ENCODE peak calls at places on chromosome 21, in four cellular contexts. One of them, this sample, is unnamed.
A peak's percentile ranks its signal among the peaks of the same experiment; 100 is the strongest.

GRCh38 chr21:41801256-41801655 is 34.4 kb upstream of the RIPK4 start:
- DNase-seq in PC-3: no peak
- DNase-seq in fibroblast of lung: no peak
- DNase-seq in K562: no peak
- DNase-seq in this sample: no peak

GRCh38 chr21:33948096-33948950 is 32.7 kb upstream of the ATP5PO start:
- DNase-seq in fibroblast of lung: peak; percentile 62
- DNase-seq in K562: peak; percentile 44
- DNase-seq in PC-3: peak; percentile 78
- DNase-seq in this sample: peak; percentile 85

GRCh38 chr21:36200089-36200561 is 43.5 kb downstream of the DOP1B start:
- DNase-seq in fibroblast of lung: no peak
- DNase-seq in K562: no peak
- DNase-seq in PC-3: no peak
- DNase-seq in this sample: no peak

GRCh38 chr21:33939224-33939623 is 23.6 kb upstream of the ATP5PO start:
- DNase-seq in fibroblast of lung: no peak
- DNase-seq in K562: no peak
- DNase-seq in PC-3: no peak
- DNase-seq in this sample: no peak

GRCh38 chr21:32094792-32095191 is 184.1 kb downstream of the MIS18A start:
- DNase-seq in K562: no peak
- DNase-seq in fibroblast of lung: peak; percentile 16
- DNase-seq in PC-3: peak; percentile 12
- DNase-seq in this sample: no peak

GRCh38 chr21:36569511-36569910 is 89.6 kb upstream of the CLDN14 start:
- DNase-seq in K562: no peak
- DNase-seq in fibroblast of lung: no peak
- DNase-seq in PC-3: no peak
- DNase-seq in this sample: no peak

GRCh38 chr21:36571556-36571955 is 91.6 kb upstream of the CLDN14 start:
- DNase-seq in K562: no peak
- DNase-seq in PC-3: no peak
- DNase-seq in fibroblast of lung: no peak
- DNase-seq in this sample: no peak

GRCh38 chr21:33894736-33895288 is 20.8 kb downstream of the ATP5PO start:
- DNase-seq in fibroblast of lung: peak; percentile 89
- DNase-seq in K562: peak; percentile 87
- DNase-seq in PC-3: peak; percentile 90
- DNase-seq in this sample: peak; percentile 89

GRCh38 chr21:18147678-18148077 is 97.0 kb upstream of the CHODL start:
- DNase-seq in fibroblast of lung: no peak
- DNase-seq in PC-3: peak; percentile 9
- DNase-seq in K562: no peak
- DNase-seq in this sample: no peak

GRCh38 chr21:41576010-41576615 is 68.2 kb upstream of the TMPRSS2 start:
- DNase-seq in K562: no peak
- DNase-seq in PC-3: no peak
- DNase-seq in fibroblast of lung: no peak
- DNase-seq in this sample: no peak

GRCh38 chr21:37041706-37042271 is 31.1 kb downstream of the PIGP start:
- DNase-seq in PC-3: no peak
- DNase-seq in fibroblast of lung: no peak
- DNase-seq in K562: no peak
- DNase-seq in this sample: peak; percentile 58

GRCh38 chr21:41623945-41624344 is 116.0 kb upstream of the TMPRSS2 start:
- DNase-seq in K562: no peak
- DNase-seq in fibroblast of lung: no peak
- DNase-seq in PC-3: no peak
- DNase-seq in this sample: no peak

GRCh38 chr21:23968008-23968407 is 1639.3 kb downstream of the MRPL39 start:
- DNase-seq in PC-3: no peak
- DNase-seq in K562: no peak
- DNase-seq in fibroblast of lung: no peak
- DNase-seq in this sample: no peak

GRCh38 chr21:31351438-31351837 is 7.4 kb upstream of the TIAM1 start:
- DNase-seq in fibroblast of lung: peak; percentile 67
- DNase-seq in PC-3: peak; percentile 94
- DNase-seq in K562: no peak
- DNase-seq in this sample: no peak

GRCh38 chr21:32712043-32712442 is 15.8 kb downstream of the SYNJ1 start:
- DNase-seq in K562: no peak
- DNase-seq in PC-3: no peak
- DNase-seq in fibroblast of lung: peak; percentile 15
- DNase-seq in this sample: no peak

GRCh38 chr21:31530918-31531705 is 128.4 kb upstream of the SOD1 start:
- DNase-seq in K562: no peak
- DNase-seq in fibroblast of lung: no peak
- DNase-seq in PC-3: peak; percentile 57
- DNase-seq in this sample: no peak

GRCh38 chr21:33455858-33456446 is 23.8 kb downstream of the TMEM50B start:
- DNase-seq in fibroblast of lung: no peak
- DNase-seq in PC-3: no peak
- DNase-seq in K562: no peak
- DNase-seq in this sample: no peak

GRCh38 chr21:26939532-26940181 is 27.2 kb downstream of the ADAMTS5 start:
- DNase-seq in K562: no peak
- DNase-seq in fibroblast of lung: peak; percentile 50
- DNase-seq in PC-3: peak; percentile 2
- DNase-seq in this sample: no peak

GRCh38 chr21:24716306-24716918 is 890.9 kb downstream of the MRPL39 start:
- DNase-seq in K562: no peak
- DNase-seq in fibroblast of lung: no peak
- DNase-seq in PC-3: no peak
- DNase-seq in this sample: no peak

DNA sequence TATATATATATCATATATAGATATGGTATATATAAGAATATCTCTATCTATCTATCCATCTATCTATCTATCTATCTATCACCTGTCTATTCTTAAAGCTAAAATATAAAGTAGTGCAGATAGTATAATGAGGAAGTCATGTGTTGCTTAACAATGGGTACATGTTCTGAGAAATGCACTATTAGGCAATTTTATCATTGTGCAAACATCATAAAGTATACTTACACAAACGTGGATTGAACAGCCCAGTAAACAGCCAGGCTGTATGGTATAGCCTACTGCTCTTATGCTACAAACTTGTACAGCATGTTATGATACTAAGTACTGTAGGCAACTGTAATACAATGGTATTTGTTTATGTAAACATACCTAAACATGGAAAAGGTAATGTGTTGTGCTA is 621.0 kb upstream of the NCAM2 start:
- DNase-seq in PC-3: no peak
- DNase-seq in K562: no peak
- DNase-seq in fibroblast of lung: no peak
- DNase-seq in this sample: no peak
- H3K27ac ChIP-seq in PC-3: no peak overlapping the region
- H3K27ac ChIP-seq in K562: no peak overlapping the region
- H3K27ac ChIP-seq in fibroblast of lung: no peak overlapping the region
- H3K27ac ChIP-seq in this sample: no peak overlapping the region

GRCh38 chr21:44943686-44944550 is 4.1 kb downstream of the SLX9 start:
- DNase-seq in fibroblast of lung: no peak
- DNase-seq in K562: no peak
- DNase-seq in PC-3: no peak
- DNase-seq in this sample: no peak
- H3K79me2 ChIP-seq in fibroblast of lung: peaks cover 25% of the 10 kb centered on the region
- H3K79me2 ChIP-seq in K562: peaks cover 95% of the 10 kb centered on the region
- H3K79me2 ChIP-seq in PC-3: peaks cover 99% of the 10 kb centered on the region
- H3K79me2 ChIP-seq in this sample: peaks cover 75% of the 10 kb centered on the region

DNA sequence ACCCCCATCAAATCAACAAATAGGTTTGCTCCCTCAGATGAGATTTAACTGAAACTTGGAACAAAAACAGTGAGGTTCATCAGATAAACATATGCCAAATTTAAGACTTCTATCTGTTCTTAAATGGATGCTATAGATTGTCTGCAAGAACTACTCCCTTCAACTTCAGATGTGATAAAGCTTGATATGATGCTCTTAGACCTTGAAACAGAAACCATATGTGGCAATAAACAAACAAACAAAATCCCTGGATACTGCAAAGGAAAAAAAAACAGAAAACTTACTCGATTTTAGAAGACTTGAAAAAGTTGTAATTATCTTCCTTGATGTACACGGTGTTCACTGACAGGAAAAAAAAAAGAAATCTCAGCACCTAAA is 286.1 kb upstream of the USP25 start:
- DNase-seq in fibroblast of lung: no peak
- DNase-seq in K562: no peak
- DNase-seq in PC-3: no peak
- DNase-seq in this sample: no peak
- H3K27ac ChIP-seq in fibroblast of lung: no peak overlapping the region
- H3K27ac ChIP-seq in K562: no peak overlapping the region
- H3K27ac ChIP-seq in PC-3: no peak overlapping the region
- H3K27ac ChIP-seq in this sample: no peak overlapping the region

DNA sequence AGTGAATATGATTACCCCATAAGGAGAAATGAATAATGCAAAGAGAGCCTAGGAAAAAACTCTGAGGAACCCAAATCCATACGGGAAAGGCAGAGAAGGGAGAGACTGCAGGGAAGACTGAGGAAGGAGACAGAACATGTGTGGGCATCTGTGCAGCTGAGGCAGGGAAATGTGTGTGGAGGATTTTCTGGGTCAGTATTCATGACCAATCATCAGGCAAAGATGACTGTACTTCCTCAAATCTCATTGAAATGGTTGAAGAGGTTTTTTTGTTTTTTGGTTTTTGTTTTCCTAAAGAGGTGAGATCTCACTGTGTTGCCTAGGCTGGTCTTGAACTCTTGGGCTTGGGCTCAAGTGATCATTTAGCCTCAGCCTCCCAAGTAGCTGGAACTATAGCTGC is 15.7 kb downstream of the DIP2A start:
- DNase-seq in PC-3: no peak
- DNase-seq in K562: no peak
- DNase-seq in fibroblast of lung: no peak
- DNase-seq in this sample: no peak
- H3K79me2 ChIP-seq in PC-3: no peaks in the 10 kb centered on the region
- H3K79me2 ChIP-seq in K562: peaks cover 4% of the 10 kb centered on the region
- H3K79me2 ChIP-seq in fibroblast of lung: peaks cover 7% of the 10 kb centered on the region
- H3K79me2 ChIP-seq in this sample: peaks cover 19% of the 10 kb centered on the region

DNA sequence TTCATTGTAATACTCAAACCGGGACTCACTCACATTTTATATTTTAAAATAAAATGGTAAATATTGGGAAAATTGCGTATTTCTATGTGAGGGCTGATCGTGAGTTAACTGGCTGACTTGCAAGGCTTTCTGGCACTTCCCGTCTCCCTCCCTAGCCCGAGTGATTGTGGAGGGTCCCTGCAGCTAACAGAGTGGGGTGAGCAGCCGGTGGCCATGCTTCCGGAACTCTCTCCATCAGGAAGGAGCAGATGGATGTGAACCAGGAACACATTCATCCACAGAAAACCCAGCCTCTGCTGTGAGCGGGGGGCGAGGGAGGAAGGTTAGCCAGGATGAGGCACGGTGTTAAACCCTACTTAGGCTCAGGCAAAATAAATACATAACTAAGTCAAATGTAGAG is 96.8 kb downstream of the ERG start:
- DNase-seq in fibroblast of lung: no peak
- DNase-seq in PC-3: no peak
- DNase-seq in K562: no peak
- DNase-seq in this sample: no peak
- H3K27ac ChIP-seq in fibroblast of lung: no peak overlapping the region
- H3K27ac ChIP-seq in PC-3: no peak overlapping the region
- H3K27ac ChIP-seq in K562: no peak overlapping the region
- H3K27ac ChIP-seq in this sample: no peak overlapping the region

GRCh38 chr21:28884976-28885852 is 107.5 kb downstream of the LTN1 start:
- DNase-seq in PC-3: peak; percentile 96
- DNase-seq in K562: peak; percentile 97
- DNase-seq in fibroblast of lung: peak; percentile 94
- DNase-seq in this sample: peak; percentile 89

GRCh38 chr21:28884481-28884880 is 108.2 kb downstream of the LTN1 start:
- DNase-seq in K562: peak; percentile 39
- DNase-seq in PC-3: peak; percentile 23
- DNase-seq in fibroblast of lung: peak; percentile 16
- DNase-seq in this sample: no peak

GRCh38 chr21:28882345-28882744 is 110.3 kb downstream of the LTN1 start:
- DNase-seq in fibroblast of lung: no peak
- DNase-seq in K562: no peak
- DNase-seq in PC-3: no peak
- DNase-seq in this sample: no peak

GRCh38 chr21:28885853-28886177 is 106.9 kb downstream of the LTN1 start:
- DNase-seq in K562: peak; percentile 11
- DNase-seq in PC-3: no peak
- DNase-seq in fibroblast of lung: no peak
- DNase-seq in this sample: no peak

GRCh38 chr21:28883931-28884330 is 108.7 kb downstream of the LTN1 start:
- DNase-seq in K562: peak; percentile 16
- DNase-seq in PC-3: no peak
- DNase-seq in fibroblast of lung: no peak
- DNase-seq in this sample: no peak
- H3K79me2 ChIP-seq in K562: peaks cover 15% of the 10 kb centered on the region
- H3K79me2 ChIP-seq in PC-3: peaks cover 10% of the 10 kb centered on the region
- H3K79me2 ChIP-seq in fibroblast of lung: no peaks in the 10 kb centered on the region
- H3K79me2 ChIP-seq in this sample: peaks cover 5% of the 10 kb centered on the region

GRCh38 chr21:46555678-46556077 is 49.2 kb downstream of the S100B start:
- DNase-seq in K562: no peak
- DNase-seq in fibroblast of lung: no peak
- DNase-seq in PC-3: no peak
- DNase-seq in this sample: no peak
- H3K27ac ChIP-seq in K562: no peak overlapping the region
- H3K27ac ChIP-seq in fibroblast of lung: no peak overlapping the region
- H3K27ac ChIP-seq in PC-3: no peak overlapping the region
- H3K27ac ChIP-seq in this sample: no peak overlapping the region

GRCh38 chr21:42858957-42859890 is 20.1 kb downstream of the WDR4 start:
- DNase-seq in K562: no peak
- DNase-seq in PC-3: no peak
- DNase-seq in fibroblast of lung: no peak
- DNase-seq in this sample: no peak

GRCh38 chr21:42855937-42856335 is 23.4 kb downstream of the WDR4 start:
- DNase-seq in PC-3: no peak
- DNase-seq in K562: no peak
- DNase-seq in fibroblast of lung: no peak
- DNase-seq in this sample: no peak

GRCh38 chr21:42855143-42855936 is 24.0 kb downstream of the WDR4 start:
- DNase-seq in K562: no peak
- DNase-seq in PC-3: no peak
- DNase-seq in fibroblast of lung: no peak
- DNase-seq in this sample: no peak

GRCh38 chr21:42858185-42858847 is 21.0 kb downstream of the WDR4 start:
- DNase-seq in K562: no peak
- DNase-seq in PC-3: no peak
- DNase-seq in fibroblast of lung: no peak
- DNase-seq in this sample: no peak

GRCh38 chr21:42857216-42857615 is 22.1 kb downstream of the WDR4 start:
- DNase-seq in K562: no peak
- DNase-seq in fibroblast of lung: no peak
- DNase-seq in PC-3: no peak
- DNase-seq in this sample: no peak
- H3K79me2 ChIP-seq in K562: peaks cover 48% of the 10 kb centered on the region
- H3K79me2 ChIP-seq in fibroblast of lung: peaks cover 3% of the 10 kb centered on the region
- H3K79me2 ChIP-seq in PC-3: peaks cover 48% of the 10 kb centered on the region
- H3K79me2 ChIP-seq in this sample: peaks cover 9% of the 10 kb centered on the region

DNA sequence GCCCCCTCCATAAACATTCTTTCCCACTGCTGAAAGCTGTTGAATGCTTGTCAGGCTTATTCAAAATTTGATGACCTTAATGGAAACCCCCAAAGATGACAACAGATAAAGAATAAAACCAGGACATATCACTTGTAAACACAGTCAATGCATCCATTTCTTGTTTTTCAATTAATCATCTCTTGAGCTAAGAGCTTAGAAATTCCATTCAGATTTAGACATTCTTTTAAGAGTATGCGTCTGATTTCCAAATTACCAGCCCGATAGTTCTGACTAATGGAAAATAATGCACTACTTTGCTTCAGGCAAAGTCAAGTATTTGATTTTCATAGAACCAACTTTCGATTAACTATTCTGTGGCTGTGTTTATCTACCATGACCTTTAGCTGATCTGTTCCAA is 100.6 kb upstream of the RUNX1 start:
- DNase-seq in K562: no peak
- DNase-seq in fibroblast of lung: peak; percentile 90
- DNase-seq in PC-3: peak; percentile 84
- DNase-seq in this sample: no peak
- H3K27ac ChIP-seq in K562: no peak overlapping the region
- H3K27ac ChIP-seq in fibroblast of lung: no peak overlapping the region
- H3K27ac ChIP-seq in PC-3: peak overlapping the region; percentile 72
- H3K27ac ChIP-seq in this sample: no peak overlapping the region

This sample was measured in neural progenitor cell.